ENCODE peak calls at places on chromosome 4, in eight cellular contexts. Z, X, H, G, S, I, N and O are unnamed samples.

GRCh38 chr4:76630748-76631147 is 195.7 kb downstream of the SHROOM3 start:
- DNase-seq in H (no peak), X (no peak), N (no peak), G (no peak), S (no peak), Z (no peak), I (no peak), O (no peak)

GRCh38 chr4:76641758-76642157 is 206.7 kb downstream of the SHROOM3 start:
- DNase-seq in S (no peak), X (no peak), G (no peak), Z (no peak), H (no peak), N (no peak), I (no peak), O (no peak)

GRCh38 chr4:34880246-34880645 is 1364.1 kb downstream of the ARAP2 start:
- DNase-seq in X (no peak), N (no peak), S (no peak), Z (no peak), G (no peak), I (no peak), H (no peak), O (no peak)

GRCh38 chr4:90857081-90857820 is 730.1 kb downstream of the CCSER1 start:
- DNase-seq in I (no peak), S (no peak), H (no peak), X (no peak), G (no peak), Z (no peak), N (no peak), O (no peak)

GRCh38 chr4:73828945-73829344 is 7.5 kb upstream of the CXCL6 start:
- DNase-seq in H (no peak), N (peak), Z (peak), S (no peak), G (peak), I (no peak), X (peak), O (no peak)

GRCh38 chr4:61511716-61512488 is 311.8 kb downstream of the ADGRL3 start:
- DNase-seq in G (peak), X (no peak), S (no peak), Z (peak), N (no peak), H (no peak), I (no peak), O (peak)

GRCh38 chr4:176137626-176138025 is 57.8 kb downstream of the SPATA4 start:
- DNase-seq in G (peak), N (no peak), H (peak), I (no peak), S (no peak), Z (peak), X (no peak), O (no peak)

GRCh38 chr4:80011636-80012236 is 61.3 kb downstream of the ANTXR2 start:
- DNase-seq in S (no peak), G (peak), Z (peak), N (no peak), I (no peak), H (peak), X (no peak), O (peak)

GRCh38 chr4:123701046-123701445 is 304.5 kb downstream of the SPRY1 start:
- DNase-seq in H (no peak), G (peak), N (no peak), S (no peak), Z (peak), I (no peak), X (no peak), O (no peak)

GRCh38 chr4:162406637-162407370 is 243.0 kb upstream of the FSTL5 start:
- DNase-seq in Z (no peak), X (no peak), N (no peak), I (no peak), S (no peak), H (no peak), G (no peak), O (no peak)

GRCh38 chr4:146654976-146655761 is 16.5 kb downstream of the POU4F2 start:
- DNase-seq in N (no peak), S (peak), X (no peak), H (no peak), I (no peak), Z (peak), G (peak), O (no peak)

GRCh38 chr4:79679859-79680258 is 271.8 kb upstream of the GK2 start:
- DNase-seq in G (no peak), H (no peak), Z (no peak), I (no peak), N (no peak), X (peak), S (no peak), O (no peak)

GRCh38 chr4:4858527-4858926 is 938 bp upstream of the MSX1 start:
- DNase-seq in X (no peak), G (no peak), I (no peak), N (no peak), H (no peak), S (no peak), Z (no peak), O (no peak)

GRCh38 chr4:4338632-4339031 is 48.3 kb upstream of the NSG1 start:
- DNase-seq in H (no peak), X (peak), Z (no peak), S (no peak), N (no peak), I (no peak), G (no peak), O (no peak)

GRCh38 chr4:7967501-7968261 is 28.0 kb upstream of the AFAP1 start:
- DNase-seq in S (no peak), X (no peak), H (no peak), G (peak), Z (peak), I (no peak), N (no peak), O (no peak)

GRCh38 chr4:165532976-165533375 is 154.2 kb downstream of the CPE start:
- DNase-seq in Z (no peak), I (no peak), H (no peak), S (no peak), N (no peak), X (no peak), G (no peak), O (no peak)

GRCh38 chr4:124641715-124642380 is 70.7 kb downstream of the ANKRD50 start:
- DNase-seq in N (no peak), H (peak), I (no peak), Z (peak), S (no peak), G (peak), X (peak), O (peak)

GRCh38 chr4:81648576-81649272 is 177.0 kb upstream of the RASGEF1B start:
- DNase-seq in H (no peak), S (no peak), N (no peak), X (no peak), G (no peak), I (no peak), Z (peak), O (no peak)

GRCh38 chr4:159349332-159349731 is 246.5 kb downstream of the RAPGEF2 start:
- DNase-seq in S (no peak), N (no peak), X (no peak), Z (no peak), H (no peak), G (no peak), I (no peak), O (no peak)

GRCh38 chr4:112185740-112186670 is 40.8 kb downstream of the FAM241A start:
- DNase-seq in G (peak), N (peak), S (no peak), Z (no peak), I (no peak), X (peak), H (no peak), O (no peak)

GRCh38 chr4:24885342-24885741 is 27.5 kb downstream of the CCDC149 start:
- DNase-seq in H (no peak), X (no peak), G (peak), Z (peak), N (no peak), I (no peak), S (peak), O (no peak)

GRCh38 chr4:150078996-150079581 is 844 bp downstream of the DCLK2 start:
- DNase-seq in S (peak), Z (peak), G (peak), I (peak), N (no peak), H (no peak), X (no peak), O (no peak)

GRCh38 chr4:27861802-27862201 is 1001.2 kb downstream of the STIM2 start:
- DNase-seq in N (no peak), S (no peak), Z (no peak), G (peak), H (no peak), X (no peak), I (no peak), O (no peak)

GRCh38 chr4:120568736-120569135 is 353.8 kb downstream of the PRDM5 start:
- DNase-seq in X (no peak), G (no peak), Z (no peak), I (no peak), S (no peak), H (no peak), N (no peak), O (no peak)

GRCh38 chr4:87679449-87680169 is 29.5 kb downstream of the DMP1 start:
- DNase-seq in Z (peak), G (peak), X (peak), N (peak), S (peak), I (peak), H (peak), O (peak)

GRCh38 chr4:6134612-6135220 is 65.6 kb downstream of the JAKMIP1 start:
- DNase-seq in G (no peak), X (peak), S (peak), I (peak), Z (no peak), N (no peak), H (no peak), O (no peak)

GRCh38 chr4:170052919-170053318 is 26.7 kb upstream of the MFAP3L start:
- DNase-seq in I (no peak), Z (no peak), G (no peak), N (no peak), X (no peak), H (no peak), S (no peak), O (no peak)

GRCh38 chr4:136392576-136392975 is 1139.7 kb downstream of the PCDH18 start:
- DNase-seq in I (no peak), N (no peak), H (no peak), S (no peak), Z (no peak), X (no peak), G (peak), O (peak)

GRCh38 chr4:43163101-43163792 is 270.7 kb downstream of the GRXCR1 start:
- DNase-seq in G (no peak), S (no peak), H (no peak), I (no peak), N (no peak), Z (no peak), X (no peak), O (no peak)

GRCh38 chr4:2246384-2247127 is 4.6 kb upstream of the HAUS3 start:
- DNase-seq in S (peak), N (no peak), G (no peak), H (no peak), I (no peak), X (no peak), Z (no peak), O (no peak)

GRCh38 chr4:180513076-180513475 is 1730.1 kb upstream of the TENM3 start:
- DNase-seq in G (no peak), S (no peak), N (no peak), Z (no peak), I (no peak), H (no peak), X (no peak), O (no peak)

GRCh38 chr4:40924096-40924792 is 174.5 kb downstream of the NSUN7 start:
- DNase-seq in X (peak), G (peak), Z (peak), H (no peak), S (peak), I (no peak), N (peak), O (no peak)

GRCh38 chr4:26583538-26583864 is 383 bp upstream of the TBC1D19 start:
- DNase-seq in S (no peak), G (no peak), X (no peak), N (no peak), H (no peak), Z (no peak), I (no peak), O (no peak)
- TF ChIP-seq CTCF in S (no peak), G (no peak), X (no peak), N (no peak), H (no peak), Z (no peak), I (no peak), O (no peak)

GRCh38 chr4:167234388-167234881 is at the start of gene SPOCK3:
- DNase-seq in X (no peak), S (peak), G (peak), H (no peak), N (no peak), Z (peak), I (no peak), O (no peak)
- H3K4me3 ChIP-seq in X (no peak), S (peak), G (peak), H (peak), N (peak), Z (peak), I (peak), O (peak)

GRCh38 chr4:15142201-15142600 is 139.9 kb downstream of the CPEB2 start:
- DNase-seq in S (no peak), X (no peak), G (no peak), I (no peak), N (no peak), H (no peak), Z (no peak), O (no peak)

GRCh38 chr4:15143551-15143950 is 141.3 kb downstream of the CPEB2 start:
- DNase-seq in N (no peak), X (no peak), G (no peak), Z (no peak), I (no peak), S (no peak), H (no peak), O (no peak)

GRCh38 chr4:15145709-15146108 is 143.4 kb downstream of the CPEB2 start:
- DNase-seq in X (no peak), Z (no peak), G (no peak), H (no peak), S (no peak), N (no peak), I (no peak), O (no peak)

GRCh38 chr4:15144967-15145295 is 142.7 kb downstream of the CPEB2 start:
- DNase-seq in H (no peak), G (no peak), X (no peak), N (no peak), I (no peak), Z (no peak), S (no peak), O (no peak)

GRCh38 chr4:15144249-15144966 is 142.1 kb downstream of the CPEB2 start:
- DNase-seq in Z (no peak), S (no peak), H (no peak), G (no peak), X (no peak), N (no peak), I (no peak), O (no peak)
- TF ChIP-seq CTCF in Z (peak), S (no peak), H (no peak), G (no peak), X (no peak), N (no peak), I (no peak), O (no peak)

DNA sequence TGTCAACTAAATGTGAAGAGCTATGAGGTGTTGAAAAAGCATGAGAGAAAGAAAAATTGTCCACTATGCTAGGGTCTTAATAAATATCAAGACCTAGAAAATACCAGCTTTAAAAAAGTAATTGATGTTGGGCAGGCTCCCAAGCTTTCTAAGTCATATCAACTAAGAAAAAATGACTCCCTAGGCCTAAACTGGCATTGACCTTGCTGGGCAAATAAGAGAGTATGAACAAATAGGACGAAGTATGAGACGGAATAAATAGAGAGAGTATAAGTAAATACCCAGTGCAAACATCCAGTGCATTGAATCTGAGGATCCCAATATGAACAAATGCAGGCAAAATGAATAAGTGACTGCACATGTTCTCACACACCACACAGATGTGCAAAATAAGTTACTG is 3.2 kb downstream of the KDR start:
- DNase-seq in N (no peak), H (no peak), Z (no peak), S (no peak), G (no peak), X (no peak), I (no peak), O (no peak)
- H3K4me3 ChIP-seq in N (no peak), H (no peak), Z (no peak), S (no peak), G (no peak), X (no peak), I (no peak), O (no peak)

GRCh38 chr4:84482564-84483563 is 16.2 kb downstream of the NKX6-1 start:
- DNase-seq in Z (peak), I (no peak), S (peak), H (no peak), X (no peak), G (peak), N (no peak), O (no peak)
- TF ChIP-seq CTCF in Z (peak), I (no peak), S (peak), H (peak), X (no peak), G (peak), N (no peak), O (peak)